ENCODE peak calls at places on chromosomes 11 and 22, in nine cellular contexts. One of them, this sample, is unnamed.

GRCh38 chr11:97786961-97787360 is 1233.8 kb upstream of the CNTN5 start:
- DNase-seq in EH: no peak
- DNase-seq in Caco-2: no peak
- DNase-seq in NCI-H2171: no peak
- DNase-seq in GM19239: no peak
- DNase-seq in HFF-Myc: no peak
- DNase-seq in iris pigment epithelial cell: no peak
- DNase-seq in T47D: no peak
- DNase-seq in stimulated activated CD8-positive, alpha-beta memory T cell treated with anti-CD3 and anti-CD28 coated beads, Interleukin-15, amount 100 ng/mL, for 24 hours: no peak
- DNase-seq in this sample: no peak

GRCh38 chr11:123364145-123364544 is 65.9 kb upstream of the GRAMD1B start:
- DNase-seq in stimulated activated CD8-positive, alpha-beta memory T cell treated with anti-CD3 and anti-CD28 coated beads, Interleukin-15, amount 100 ng/mL, for 24 hours: no peak
- DNase-seq in T47D: no peak
- DNase-seq in GM19239: no peak
- DNase-seq in iris pigment epithelial cell: no peak
- DNase-seq in EH: no peak
- DNase-seq in NCI-H2171: no peak
- DNase-seq in HFF-Myc: no peak
- DNase-seq in Caco-2: no peak
- DNase-seq in this sample: no peak

GRCh38 chr22:30863161-30863833 is 105.3 kb downstream of the MORC2 start:
- DNase-seq in NCI-H2171: no peak
- DNase-seq in HFF-Myc: no peak
- DNase-seq in EH: no peak
- DNase-seq in stimulated activated CD8-positive, alpha-beta memory T cell treated with anti-CD3 and anti-CD28 coated beads, Interleukin-15, amount 100 ng/mL, for 24 hours: no peak
- DNase-seq in Caco-2: peak
- DNase-seq in iris pigment epithelial cell: no peak
- DNase-seq in GM19239: no peak
- DNase-seq in T47D: no peak
- DNase-seq in this sample: no peak

GRCh38 chr11:111259871-111260270 is 14.3 kb downstream of the POU2AF2 start:
- DNase-seq in GM19239: no peak
- DNase-seq in iris pigment epithelial cell: peak
- DNase-seq in stimulated activated CD8-positive, alpha-beta memory T cell treated with anti-CD3 and anti-CD28 coated beads, Interleukin-15, amount 100 ng/mL, for 24 hours: no peak
- DNase-seq in NCI-H2171: no peak
- DNase-seq in Caco-2: no peak
- DNase-seq in T47D: no peak
- DNase-seq in EH: peak
- DNase-seq in HFF-Myc: no peak
- DNase-seq in this sample: peak

GRCh38 chr11:335779-336665 is 15.4 kb upstream of the IFITM3 start:
- DNase-seq in Caco-2: no peak
- DNase-seq in stimulated activated CD8-positive, alpha-beta memory T cell treated with anti-CD3 and anti-CD28 coated beads, Interleukin-15, amount 100 ng/mL, for 24 hours: no peak
- DNase-seq in T47D: no peak
- DNase-seq in GM19239: no peak
- DNase-seq in EH: peak
- DNase-seq in HFF-Myc: no peak
- DNase-seq in NCI-H2171: no peak
- DNase-seq in iris pigment epithelial cell: no peak
- DNase-seq in this sample: no peak

GRCh38 chr11:35683728-35684339 is 21.3 kb downstream of the TRIM44 start:
- DNase-seq in iris pigment epithelial cell: peak
- DNase-seq in Caco-2: no peak
- DNase-seq in T47D: no peak
- DNase-seq in NCI-H2171: no peak
- DNase-seq in stimulated activated CD8-positive, alpha-beta memory T cell treated with anti-CD3 and anti-CD28 coated beads, Interleukin-15, amount 100 ng/mL, for 24 hours: no peak
- DNase-seq in GM19239: no peak
- DNase-seq in HFF-Myc: no peak
- DNase-seq in EH: no peak
- DNase-seq in this sample: peak

GRCh38 chr11:61756452-61757212 is 4.2 kb downstream of the MYRF start:
- DNase-seq in EH: peak
- DNase-seq in Caco-2: peak
- DNase-seq in iris pigment epithelial cell: peak
- DNase-seq in HFF-Myc: no peak
- DNase-seq in stimulated activated CD8-positive, alpha-beta memory T cell treated with anti-CD3 and anti-CD28 coated beads, Interleukin-15, amount 100 ng/mL, for 24 hours: no peak
- DNase-seq in NCI-H2171: no peak
- DNase-seq in GM19239: peak
- DNase-seq in T47D: no peak
- DNase-seq in this sample: peak

GRCh38 chr22:23911318-23911980 is 17.3 kb downstream of the MIF start:
- DNase-seq in GM19239: no peak
- DNase-seq in iris pigment epithelial cell: no peak
- DNase-seq in T47D: no peak
- DNase-seq in stimulated activated CD8-positive, alpha-beta memory T cell treated with anti-CD3 and anti-CD28 coated beads, Interleukin-15, amount 100 ng/mL, for 24 hours: no peak
- DNase-seq in EH: no peak
- DNase-seq in Caco-2: no peak
- DNase-seq in HFF-Myc: no peak
- DNase-seq in NCI-H2171: no peak
- DNase-seq in this sample: no peak

GRCh38 chr11:134119094-134119493 is 50.2 kb downstream of the JAM3 start:
- DNase-seq in iris pigment epithelial cell: peak
- DNase-seq in NCI-H2171: no peak
- DNase-seq in GM19239: no peak
- DNase-seq in stimulated activated CD8-positive, alpha-beta memory T cell treated with anti-CD3 and anti-CD28 coated beads, Interleukin-15, amount 100 ng/mL, for 24 hours: no peak
- DNase-seq in T47D: no peak
- DNase-seq in HFF-Myc: no peak
- DNase-seq in EH: peak
- DNase-seq in Caco-2: no peak
- DNase-seq in this sample: no peak

GRCh38 chr11:15699978-15700377 is 585.3 kb downstream of the INSC start:
- DNase-seq in HFF-Myc: no peak
- DNase-seq in T47D: no peak
- DNase-seq in GM19239: no peak
- DNase-seq in Caco-2: no peak
- DNase-seq in iris pigment epithelial cell: no peak
- DNase-seq in NCI-H2171: no peak
- DNase-seq in stimulated activated CD8-positive, alpha-beta memory T cell treated with anti-CD3 and anti-CD28 coated beads, Interleukin-15, amount 100 ng/mL, for 24 hours: no peak
- DNase-seq in EH: no peak
- DNase-seq in this sample: no peak

GRCh38 chr11:112004389-112004788 is 20.8 kb upstream of the DLAT start:
- DNase-seq in T47D: peak
- DNase-seq in EH: peak
- DNase-seq in NCI-H2171: no peak
- DNase-seq in Caco-2: peak
- DNase-seq in GM19239: peak
- DNase-seq in stimulated activated CD8-positive, alpha-beta memory T cell treated with anti-CD3 and anti-CD28 coated beads, Interleukin-15, amount 100 ng/mL, for 24 hours: no peak
- DNase-seq in iris pigment epithelial cell: no peak
- DNase-seq in HFF-Myc: no peak
- DNase-seq in this sample: no peak

GRCh38 chr11:45580399-45580798 is 85.0 kb downstream of the CHST1 start:
- DNase-seq in HFF-Myc: peak
- DNase-seq in Caco-2: no peak
- DNase-seq in GM19239: no peak
- DNase-seq in stimulated activated CD8-positive, alpha-beta memory T cell treated with anti-CD3 and anti-CD28 coated beads, Interleukin-15, amount 100 ng/mL, for 24 hours: no peak
- DNase-seq in NCI-H2171: no peak
- DNase-seq in iris pigment epithelial cell: peak
- DNase-seq in T47D: peak
- DNase-seq in EH: peak
- DNase-seq in this sample: peak

GRCh38 chr22:40273319-40273718 is 73.0 kb upstream of the ADSL start:
- DNase-seq in HFF-Myc: no peak
- DNase-seq in EH: no peak
- DNase-seq in NCI-H2171: no peak
- DNase-seq in T47D: no peak
- DNase-seq in Caco-2: no peak
- DNase-seq in iris pigment epithelial cell: no peak
- DNase-seq in stimulated activated CD8-positive, alpha-beta memory T cell treated with anti-CD3 and anti-CD28 coated beads, Interleukin-15, amount 100 ng/mL, for 24 hours: no peak
- DNase-seq in GM19239: no peak
- DNase-seq in this sample: peak

GRCh38 chr11:66745356-66746235 is 16.6 kb upstream of the SPTBN2 start:
- DNase-seq in iris pigment epithelial cell: no peak
- DNase-seq in EH: no peak
- DNase-seq in Caco-2: peak
- DNase-seq in HFF-Myc: no peak
- DNase-seq in T47D: peak
- DNase-seq in NCI-H2171: peak
- DNase-seq in stimulated activated CD8-positive, alpha-beta memory T cell treated with anti-CD3 and anti-CD28 coated beads, Interleukin-15, amount 100 ng/mL, for 24 hours: no peak
- DNase-seq in GM19239: peak
- DNase-seq in this sample: peak

GRCh38 chr22:45785458-45785857 is 113.8 kb downstream of the ATXN10 start:
- DNase-seq in HFF-Myc: no peak
- DNase-seq in stimulated activated CD8-positive, alpha-beta memory T cell treated with anti-CD3 and anti-CD28 coated beads, Interleukin-15, amount 100 ng/mL, for 24 hours: no peak
- DNase-seq in T47D: peak
- DNase-seq in iris pigment epithelial cell: peak
- DNase-seq in NCI-H2171: no peak
- DNase-seq in GM19239: no peak
- DNase-seq in EH: peak
- DNase-seq in Caco-2: no peak
- DNase-seq in this sample: peak

GRCh38 chr22:20055144-20055543 is 24.9 kb upstream of the DGCR8 start:
- DNase-seq in iris pigment epithelial cell: no peak
- DNase-seq in EH: no peak
- DNase-seq in GM19239: no peak
- DNase-seq in NCI-H2171: no peak
- DNase-seq in T47D: no peak
- DNase-seq in stimulated activated CD8-positive, alpha-beta memory T cell treated with anti-CD3 and anti-CD28 coated beads, Interleukin-15, amount 100 ng/mL, for 24 hours: no peak
- DNase-seq in HFF-Myc: no peak
- DNase-seq in Caco-2: no peak
- DNase-seq in this sample: no peak

GRCh38 chr11:18594999-18595749 is 4.4 kb upstream of the MISFA start:
- DNase-seq in T47D: no peak
- DNase-seq in EH: peak
- DNase-seq in NCI-H2171: no peak
- DNase-seq in iris pigment epithelial cell: peak
- DNase-seq in stimulated activated CD8-positive, alpha-beta memory T cell treated with anti-CD3 and anti-CD28 coated beads, Interleukin-15, amount 100 ng/mL, for 24 hours: no peak
- DNase-seq in GM19239: no peak
- DNase-seq in Caco-2: no peak
- DNase-seq in HFF-Myc: peak
- DNase-seq in this sample: peak

GRCh38 chr11:10693509-10694071 is at the start of gene IRAG1:
- DNase-seq in EH: peak
- DNase-seq in Caco-2: no peak
- DNase-seq in HFF-Myc: no peak
- DNase-seq in stimulated activated CD8-positive, alpha-beta memory T cell treated with anti-CD3 and anti-CD28 coated beads, Interleukin-15, amount 100 ng/mL, for 24 hours: no peak
- DNase-seq in T47D: no peak
- DNase-seq in GM19239: no peak
- DNase-seq in iris pigment epithelial cell: peak
- DNase-seq in NCI-H2171: no peak
- DNase-seq in this sample: no peak

GRCh38 chr11:21723681-21724080 is 469.2 kb upstream of the ANO5 start:
- DNase-seq in Caco-2: no peak
- DNase-seq in T47D: peak
- DNase-seq in stimulated activated CD8-positive, alpha-beta memory T cell treated with anti-CD3 and anti-CD28 coated beads, Interleukin-15, amount 100 ng/mL, for 24 hours: no peak
- DNase-seq in EH: no peak
- DNase-seq in iris pigment epithelial cell: no peak
- DNase-seq in NCI-H2171: no peak
- DNase-seq in HFF-Myc: no peak
- DNase-seq in GM19239: no peak
- DNase-seq in this sample: no peak

GRCh38 chr22:49573109-49573765 is 254.4 kb downstream of the BRD1 start:
- DNase-seq in NCI-H2171: no peak
- DNase-seq in iris pigment epithelial cell: no peak
- DNase-seq in EH: no peak
- DNase-seq in GM19239: no peak
- DNase-seq in stimulated activated CD8-positive, alpha-beta memory T cell treated with anti-CD3 and anti-CD28 coated beads, Interleukin-15, amount 100 ng/mL, for 24 hours: no peak
- DNase-seq in T47D: no peak
- DNase-seq in Caco-2: no peak
- DNase-seq in HFF-Myc: no peak
- DNase-seq in this sample: no peak

GRCh38 chr11:73198677-73199076 is 19.4 kb upstream of the P2RY2 start:
- DNase-seq in Caco-2: peak
- DNase-seq in GM19239: no peak
- DNase-seq in T47D: no peak
- DNase-seq in stimulated activated CD8-positive, alpha-beta memory T cell treated with anti-CD3 and anti-CD28 coated beads, Interleukin-15, amount 100 ng/mL, for 24 hours: no peak
- DNase-seq in HFF-Myc: no peak
- DNase-seq in iris pigment epithelial cell: peak
- DNase-seq in NCI-H2171: no peak
- DNase-seq in EH: peak
- DNase-seq in this sample: peak

GRCh38 chr11:68036717-68037239 is 2.0 kb upstream of the TCIRG1 start:
- DNase-seq in GM19239: no peak
- DNase-seq in HFF-Myc: no peak
- DNase-seq in NCI-H2171: no peak
- DNase-seq in Caco-2: no peak
- DNase-seq in EH: no peak
- DNase-seq in iris pigment epithelial cell: no peak
- DNase-seq in stimulated activated CD8-positive, alpha-beta memory T cell treated with anti-CD3 and anti-CD28 coated beads, Interleukin-15, amount 100 ng/mL, for 24 hours: no peak
- DNase-seq in T47D: no peak
- DNase-seq in this sample: peak

GRCh38 chr22:24161909-24162308 is 19.4 kb upstream of the SUSD2 start:
- DNase-seq in Caco-2: no peak
- DNase-seq in GM19239: no peak
- DNase-seq in T47D: no peak
- DNase-seq in HFF-Myc: no peak
- DNase-seq in EH: no peak
- DNase-seq in iris pigment epithelial cell: no peak
- DNase-seq in stimulated activated CD8-positive, alpha-beta memory T cell treated with anti-CD3 and anti-CD28 coated beads, Interleukin-15, amount 100 ng/mL, for 24 hours: no peak
- DNase-seq in NCI-H2171: no peak
- DNase-seq in this sample: no peak

GRCh38 chr11:35340715-35341114 is 78.6 kb downstream of the SLC1A2 start:
- DNase-seq in GM19239: no peak
- DNase-seq in HFF-Myc: no peak
- DNase-seq in Caco-2: no peak
- DNase-seq in iris pigment epithelial cell: no peak
- DNase-seq in stimulated activated CD8-positive, alpha-beta memory T cell treated with anti-CD3 and anti-CD28 coated beads, Interleukin-15, amount 100 ng/mL, for 24 hours: no peak
- DNase-seq in NCI-H2171: no peak
- DNase-seq in EH: no peak
- DNase-seq in T47D: no peak
- DNase-seq in this sample: no peak

GRCh38 chr11:72204865-72205264 is 11.7 kb upstream of the FOLR2 start:
- DNase-seq in EH: no peak
- DNase-seq in Caco-2: no peak
- DNase-seq in NCI-H2171: no peak
- DNase-seq in T47D: no peak
- DNase-seq in GM19239: no peak
- DNase-seq in stimulated activated CD8-positive, alpha-beta memory T cell treated with anti-CD3 and anti-CD28 coated beads, Interleukin-15, amount 100 ng/mL, for 24 hours: no peak
- DNase-seq in HFF-Myc: no peak
- DNase-seq in iris pigment epithelial cell: no peak
- DNase-seq in this sample: no peak

GRCh38 chr11:80007616-80008015 is 566.8 kb upstream of the TENM4 start:
- DNase-seq in Caco-2: no peak
- DNase-seq in stimulated activated CD8-positive, alpha-beta memory T cell treated with anti-CD3 and anti-CD28 coated beads, Interleukin-15, amount 100 ng/mL, for 24 hours: no peak
- DNase-seq in T47D: no peak
- DNase-seq in iris pigment epithelial cell: no peak
- DNase-seq in NCI-H2171: no peak
- DNase-seq in GM19239: no peak
- DNase-seq in HFF-Myc: no peak
- DNase-seq in EH: no peak
- DNase-seq in this sample: peak

GRCh38 chr22:30943368-30943767 is 25.2 kb downstream of the MORC2 start:
- DNase-seq in HFF-Myc: no peak
- DNase-seq in EH: no peak
- DNase-seq in Caco-2: no peak
- DNase-seq in NCI-H2171: no peak
- DNase-seq in stimulated activated CD8-positive, alpha-beta memory T cell treated with anti-CD3 and anti-CD28 coated beads, Interleukin-15, amount 100 ng/mL, for 24 hours: no peak
- DNase-seq in iris pigment epithelial cell: no peak
- DNase-seq in T47D: no peak
- DNase-seq in GM19239: no peak
- DNase-seq in this sample: no peak

GRCh38 chr22:38871360-38872171 is 450 bp downstream of the CBX6 start:
- DNase-seq in iris pigment epithelial cell: peak
- DNase-seq in HFF-Myc: no peak
- DNase-seq in Caco-2: no peak
- DNase-seq in EH: peak
- DNase-seq in stimulated activated CD8-positive, alpha-beta memory T cell treated with anti-CD3 and anti-CD28 coated beads, Interleukin-15, amount 100 ng/mL, for 24 hours: no peak
- DNase-seq in T47D: no peak
- DNase-seq in NCI-H2171: no peak
- DNase-seq in GM19239: no peak
- DNase-seq in this sample: peak

GRCh38 chr22:46407748-46408147 is 72.2 kb downstream of the TRMU start:
- DNase-seq in EH: no peak
- DNase-seq in iris pigment epithelial cell: no peak
- DNase-seq in NCI-H2171: no peak
- DNase-seq in HFF-Myc: no peak
- DNase-seq in T47D: no peak
- DNase-seq in stimulated activated CD8-positive, alpha-beta memory T cell treated with anti-CD3 and anti-CD28 coated beads, Interleukin-15, amount 100 ng/mL, for 24 hours: no peak
- DNase-seq in Caco-2: no peak
- DNase-seq in GM19239: no peak
- DNase-seq in this sample: no peak